ENCODE peak calls at places on chromosomes 7 and 10, in five cellular contexts. D, P, J, E and I are unnamed samples.

GRCh38 chr7:22201182-22201880 is 155.6 kb downstream of the RAPGEF5 start:
- DNase-seq in J (no peak), E (no peak), D (no peak), P (no peak), I (no peak)

GRCh38 chr7:7861211-7861633 is 107.4 kb upstream of the GLCCI1 start:
- DNase-seq in P (peak), D (peak), J (no peak), E (peak), I (peak)

GRCh38 chr7:30888783-30889182 is 22.9 kb upstream of the AQP1 start:
- DNase-seq in D (peak), P (peak), E (peak), J (no peak), I (peak)

GRCh38 chr10:122646511-122647382 is 52.9 kb downstream of the C10orf120 start:
- DNase-seq in E (no peak), P (no peak), J (no peak), D (no peak), I (no peak)

GRCh38 chr7:73391396-73391795 is 42.2 kb upstream of the FZD9 start:
- DNase-seq in P (no peak), D (no peak), J (no peak), E (no peak), I (no peak)

GRCh38 chr7:101155303-101155702 is 1.0 kb downstream of the AP1S1 start:
- DNase-seq in P (no peak), J (no peak), E (no peak), D (no peak), I (no peak)

GRCh38 chr10:47311193-47311899 is 10.9 kb upstream of the GDF2 start:
- DNase-seq in J (peak), P (no peak), D (no peak), E (no peak), I (no peak)

GRCh38 chr10:21355591-21356011 is 169.9 kb downstream of the SKIDA1 start:
- DNase-seq in P (peak), E (peak), J (no peak), D (no peak), I (no peak)

GRCh38 chr10:26361351-26361750 is 76.8 kb upstream of the APBB1IP start:
- DNase-seq in P (no peak), D (no peak), E (no peak), J (no peak), I (no peak)

GRCh38 chr7:28187012-28187411 is 6.4 kb upstream of the JAZF1 start:
- DNase-seq in P (no peak), E (no peak), D (no peak), J (no peak), I (no peak)

GRCh38 chr7:119514326-119514725 is 758.6 kb upstream of the KCND2 start:
- DNase-seq in J (no peak), D (peak), P (no peak), E (no peak), I (no peak)

GRCh38 chr10:100519321-100520051 is at the start of gene SEC31B:
- DNase-seq in D (peak), P (no peak), J (no peak), E (no peak), I (no peak)

GRCh38 chr7:22251284-22251683 is 105.7 kb downstream of the RAPGEF5 start:
- DNase-seq in J (no peak), D (no peak), E (no peak), P (no peak), I (no peak)

GRCh38 chr7:117076426-117076943 is 123.2 kb downstream of the ST7 start:
- DNase-seq in D (no peak), P (no peak), J (no peak), E (no peak), I (no peak)

GRCh38 chr10:126904493-126904806 is 778 bp upstream of the DOCK1 start:
- DNase-seq in D (no peak), E (no peak), J (no peak), P (no peak), I (no peak)

GRCh38 chr10:50850576-50851340 is 34.7 kb downstream of the A1CF start:
- DNase-seq in P (peak), D (no peak), J (no peak), E (no peak), I (no peak)

GRCh38 chr7:25515876-25516275 is 287.6 kb upstream of the NPVF start:
- DNase-seq in E (no peak), D (no peak), P (no peak), J (no peak), I (no peak)

GRCh38 chr7:155858521-155859061 is 46.3 kb upstream of the SHH start:
- DNase-seq in J (no peak), D (peak), P (peak), E (no peak), I (peak)

GRCh38 chr7:84277628-84278224 is 83.1 kb upstream of the SEMA3A start:
- DNase-seq in J (no peak), D (no peak), E (no peak), P (peak), I (no peak)

GRCh38 chr7:85510287-85510686 is 323.4 kb upstream of the SEMA3D start:
- DNase-seq in P (no peak), D (no peak), E (no peak), J (no peak), I (no peak)

GRCh38 chr10:76453328-76453727 is 1021.9 kb downstream of the LRMDA start:
- DNase-seq in E (no peak), J (no peak), P (no peak), D (no peak), I (no peak)

GRCh38 chr10:47457826-47458225 is 26.1 kb downstream of the ANXA8 start:
- DNase-seq in P (no peak), E (no peak), D (no peak), J (no peak), I (no peak)

GRCh38 chr10:4704034-4704545 is 121.9 kb upstream of the AKR1E2 start:
- DNase-seq in J (no peak), D (peak), P (peak), E (peak), I (no peak)

GRCh38 chr10:123798856-123799255 is 92.8 kb downstream of the CPXM2 start:
- DNase-seq in J (no peak), P (no peak), E (no peak), D (no peak), I (no peak)

GRCh38 chr7:51680594-51681409 is 364.2 kb upstream of the COBL start:
- DNase-seq in P (no peak), D (peak), E (no peak), J (no peak), I (no peak)

GRCh38 chr10:113494736-113495135 is 58.1 kb upstream of the HABP2 start:
- DNase-seq in P (no peak), J (no peak), E (no peak), D (no peak), I (no peak)

GRCh38 chr7:30034501-30034900 is 6.3 kb downstream of the PLEKHA8 start:
- DNase-seq in J (no peak), E (no peak), D (no peak), P (no peak), I (no peak)

DNA sequence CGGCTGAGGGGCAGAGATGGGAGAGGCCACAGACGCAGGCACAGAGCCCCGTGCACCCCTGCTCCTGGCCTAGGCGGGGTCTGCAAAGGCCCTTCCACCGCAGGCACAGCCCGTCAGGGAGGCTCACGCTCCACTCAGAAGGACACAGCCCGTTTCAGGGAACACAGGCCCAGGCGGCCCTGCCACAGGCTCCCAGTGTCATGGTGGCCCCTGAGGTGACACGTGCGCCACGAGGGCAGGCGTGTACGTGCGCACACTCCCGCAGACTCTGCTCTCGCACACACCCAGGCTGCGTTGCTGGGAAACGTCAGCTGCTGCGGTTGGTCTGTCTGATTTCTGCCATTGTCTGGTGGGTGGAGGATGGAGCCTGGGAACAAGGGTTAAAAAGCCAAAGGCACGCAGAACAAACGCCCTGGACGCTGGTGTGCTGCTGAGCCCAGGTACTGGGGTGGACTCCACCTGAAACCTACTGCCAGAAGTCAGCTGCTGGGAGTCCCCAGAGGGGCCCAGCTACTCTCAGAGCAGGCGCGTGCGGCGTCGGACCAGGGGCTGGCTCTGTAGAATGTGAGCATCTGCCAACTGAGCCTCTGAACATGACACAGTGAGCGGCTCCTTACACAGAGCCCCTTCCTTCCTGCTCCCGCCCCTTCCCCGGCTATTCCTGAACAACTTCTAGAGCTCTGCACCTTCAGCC is 13.1 kb downstream of the GPER1 start:
- DNase-seq in J (no peak), P (no peak), E (no peak), D (no peak), I (no peak)
- H3K4me3 ChIP-seq in J (no peak), P (no peak), E (no peak), D (no peak), I (no peak)

DNA sequence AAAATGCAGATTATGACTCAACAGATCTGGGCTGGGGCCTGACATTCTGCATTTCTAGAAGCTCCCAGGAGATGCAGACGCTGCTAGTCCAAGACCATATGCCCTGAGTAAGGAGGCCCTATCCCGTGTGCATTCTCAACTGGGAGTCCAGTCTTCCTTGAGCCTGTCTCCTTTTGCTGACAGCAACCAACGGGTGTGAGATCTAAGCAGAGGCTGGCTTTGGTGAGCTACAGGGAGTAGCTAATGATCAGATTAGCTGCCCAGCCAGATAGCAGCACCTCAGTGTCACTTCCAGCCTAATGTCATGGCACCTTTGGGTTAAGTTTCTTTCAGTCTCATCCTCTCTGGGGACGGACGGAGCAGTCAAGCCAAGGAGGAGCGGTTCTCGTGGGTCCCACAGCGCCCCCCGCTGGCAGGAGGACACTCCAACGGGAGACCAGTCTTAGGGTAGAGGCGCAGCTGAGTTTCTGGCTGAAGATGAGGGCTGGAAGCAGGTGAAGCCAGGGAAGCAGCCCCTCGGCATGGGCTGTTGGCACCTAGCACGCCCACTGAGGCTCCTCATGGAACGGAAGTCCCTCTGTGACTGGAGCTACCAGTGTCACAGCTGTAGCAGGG is 154.0 kb downstream of the CCDC3 start:
- DNase-seq in J (peak), P (no peak), E (no peak), D (no peak), I (no peak)
- TF ChIP-seq CTCF in J (peak), P (peak), E (no peak), D (peak), I (peak)

GRCh38 chr10:133310789-133311188 is 2.1 kb downstream of the ZNF511 start:
- DNase-seq in D (no peak), J (no peak), P (no peak), E (no peak), I (no peak)

GRCh38 chr10:133309111-133309719 is 501 bp downstream of the ZNF511 start:
- DNase-seq in J (peak), E (no peak), D (peak), P (peak), I (no peak)

GRCh38 chr10:133308431-133309110 is at the start of the genes TUBGCP2 and ZNF511:
- DNase-seq in E (no peak), D (peak), P (peak), J (peak), I (no peak)

GRCh38 chr10:133310399-133310755 is 1.7 kb downstream of the ZNF511 start:
- DNase-seq in P (no peak), E (no peak), J (no peak), D (no peak), I (no peak)

DNA sequence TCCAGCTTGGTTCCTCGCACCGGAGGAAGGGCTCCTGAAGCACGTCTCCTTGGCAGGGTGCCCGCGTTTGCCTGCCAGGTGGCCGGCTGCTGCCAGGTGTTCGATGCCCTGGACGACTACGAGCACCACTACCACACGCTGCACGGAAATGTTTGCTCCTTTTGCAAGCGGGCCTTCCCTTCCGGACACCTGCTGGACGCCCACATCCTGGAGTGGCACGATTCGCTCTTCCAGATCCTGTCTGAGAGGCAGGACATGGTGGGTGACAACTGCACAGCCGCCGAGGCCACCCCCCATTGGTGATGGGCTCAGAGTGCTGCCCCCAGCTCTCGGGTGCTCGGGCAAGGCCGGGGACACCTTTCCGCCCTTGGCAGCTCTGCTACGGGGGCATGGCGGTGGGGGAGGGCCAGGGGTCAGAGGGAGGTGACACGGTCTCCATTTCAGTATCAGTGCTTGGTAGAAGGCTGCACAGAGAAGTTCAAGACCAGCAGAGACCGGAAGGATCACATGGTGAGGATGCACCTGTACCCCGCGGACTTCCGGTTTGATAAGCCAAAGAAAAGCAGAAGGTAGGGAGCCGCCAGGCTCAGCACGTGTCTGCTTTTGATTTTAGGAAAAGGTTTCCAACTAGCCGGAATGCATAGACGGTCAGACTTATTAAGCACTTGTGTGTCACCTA is 1.1 kb downstream of the ZNF511 start:
- DNase-seq in P (no peak), D (no peak), E (no peak), J (no peak), I (no peak)
- H3K4me3 ChIP-seq in P (no peak), D (no peak), E (no peak), J (peak), I (peak)

GRCh38 chr10:43666551-43666950 is 17.9 kb upstream of the ZNF32 start:
- DNase-seq in D (no peak), E (no peak), J (no peak), P (no peak), I (no peak)

GRCh38 chr10:43667736-43668371 is 19.2 kb upstream of the ZNF32 start:
- DNase-seq in J (no peak), P (no peak), E (no peak), D (no peak), I (peak)

GRCh38 chr10:43665054-43665453 is 16.4 kb upstream of the ZNF32 start:
- DNase-seq in D (no peak), J (no peak), P (no peak), E (no peak), I (no peak)

GRCh38 chr10:43671659-43672555 is 23.2 kb upstream of the ZNF32 start:
- DNase-seq in D (peak), P (peak), E (no peak), J (peak), I (peak)

GRCh38 chr10:43667317-43667731 is 18.6 kb upstream of the ZNF32 start:
- DNase-seq in J (peak), E (no peak), D (peak), P (peak), I (no peak)
- TF ChIP-seq CTCF in J (peak), E (peak), D (peak), P (peak), I (peak)

GRCh38 chr7:142865766-142866165 is 10.9 kb downstream of the EPHB6 start:
- DNase-seq in P (no peak), J (no peak), D (no peak), E (no peak), I (no peak)
- H3K4me3 ChIP-seq in P (no peak), J (no peak), D (no peak), E (no peak), I (no peak)

DNA sequence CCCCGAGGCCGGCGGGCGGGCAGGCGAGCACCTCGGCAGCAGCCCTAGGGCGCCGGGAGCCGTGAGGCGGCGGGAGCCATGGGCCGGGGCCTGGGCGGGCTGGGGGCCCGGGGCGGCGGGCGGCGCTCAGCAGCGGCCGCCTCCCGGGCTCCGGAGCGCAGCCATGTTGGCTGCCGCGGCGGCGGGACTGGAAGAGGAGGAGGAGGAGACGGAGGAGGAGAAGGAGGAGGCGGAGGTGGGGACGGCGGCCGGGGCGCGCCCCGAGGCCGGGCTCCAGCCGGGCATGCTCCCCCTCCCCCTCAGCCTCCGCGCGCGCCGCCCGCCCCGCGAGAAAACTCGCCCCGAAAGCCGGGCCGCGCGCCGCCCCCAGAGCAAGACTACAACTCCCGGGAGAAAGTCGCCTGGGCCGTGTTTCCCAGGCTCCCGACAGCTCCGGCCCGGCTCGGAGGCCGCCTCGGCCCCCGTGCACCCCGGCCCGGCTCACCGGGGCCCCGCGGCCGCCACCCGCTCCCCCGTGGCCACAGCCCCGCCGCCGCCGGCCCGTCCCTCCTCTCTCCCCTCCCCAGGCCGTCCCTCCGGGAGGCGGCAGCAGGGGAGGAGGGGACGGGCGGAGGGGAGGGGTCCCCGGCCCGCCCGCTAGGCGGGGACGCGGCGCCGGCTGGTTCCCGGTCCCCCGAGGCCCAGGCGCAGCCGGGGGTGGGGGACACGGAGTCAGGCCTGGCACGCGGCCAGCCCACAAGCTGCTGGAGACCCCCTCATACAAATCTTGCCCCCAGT is at the start of gene DLG5:
- DNase-seq in E (no peak), P (peak), J (peak), D (peak), I (no peak)
- TF ChIP-seq CTCF in E (no peak), P (no peak), J (no peak), D (no peak), I (no peak)

DNA sequence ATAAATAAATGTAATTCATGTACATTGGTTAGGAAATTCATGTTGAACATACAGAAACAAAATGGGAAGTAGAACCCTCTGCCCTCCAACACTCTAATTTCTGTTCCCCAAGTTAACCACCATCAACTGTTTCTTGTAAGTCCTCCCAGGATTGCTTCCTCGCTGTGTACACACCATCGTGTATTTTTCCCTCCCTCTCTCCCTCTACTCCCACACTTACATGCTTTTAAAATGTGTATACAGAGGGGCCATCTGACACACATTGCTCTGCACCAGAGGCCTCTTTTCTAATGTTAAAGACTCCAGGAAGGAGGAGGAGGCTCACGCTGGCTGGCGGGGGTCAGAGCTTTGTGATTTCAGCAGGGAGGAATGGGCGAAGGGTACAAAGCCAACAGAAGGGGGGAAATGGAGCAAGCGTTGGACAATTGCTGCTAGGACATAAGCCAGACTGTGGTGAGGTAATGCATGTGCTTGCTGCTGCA is 1.9 kb upstream of the EPHA1 start:
- DNase-seq in J (peak), D (no peak), P (no peak), E (no peak), I (no peak)
- H3K4me3 ChIP-seq in J (peak), D (no peak), P (no peak), E (no peak), I (no peak)

GRCh38 chr7:149621776-149622175 is 124.2 kb upstream of the ZNF746 start:
- DNase-seq in J (no peak), E (no peak), P (no peak), D (no peak), I (no peak)

GRCh38 chr7:149620961-149621360 is 123.4 kb upstream of the ZNF746 start:
- DNase-seq in E (no peak), P (no peak), J (no peak), D (no peak), I (no peak)

GRCh38 chr7:149616898-149617297 is 119.3 kb upstream of the ZNF746 start:
- DNase-seq in E (no peak), D (no peak), J (no peak), P (no peak), I (no peak)

GRCh38 chr7:149610441-149611011 is 112.9 kb upstream of the ZNF746 start:
- DNase-seq in E (no peak), D (no peak), J (no peak), P (peak), I (no peak)

GRCh38 chr7:149615690-149616270 is 118.2 kb upstream of the ZNF746 start:
- DNase-seq in P (no peak), J (no peak), D (no peak), E (no peak), I (no peak)
- TF ChIP-seq CTCF in P (peak), J (peak), D (no peak), E (no peak), I (peak)